ENCODE peak calls at places on chromosome 1, in four cellular contexts. C is transverse colon, I is amniotic stem cell, A is left cardiac atrium. X is an unnamed sample.

GRCh38 chr1:24830680-24831272 is 85.5 kb downstream of the CLIC4 start:
- DNase-seq in C (no peak), I (peak), A (no peak), X (peak)

GRCh38 chr1:69710484-69710883 is 142.8 kb downstream of the LRRC7 start:
- DNase-seq in I (no peak), C (no peak), A (no peak), X (no peak)

GRCh38 chr1:153921803-153922075 is 1.0 kb downstream of the GATAD2B start:
- DNase-seq in I (no peak), C (peak), A (no peak), X (no peak)

GRCh38 chr1:92709738-92710137 is 75.2 kb downstream of the EVI5 start:
- DNase-seq in A (no peak), I (no peak), C (no peak), X (no peak)

GRCh38 chr1:64155285-64155684 is 48.1 kb upstream of the UBE2U start:
- DNase-seq in C (no peak), A (no peak), I (no peak), X (no peak)

GRCh38 chr1:177589166-177589565 is 380.7 kb downstream of the SEC16B start:
- DNase-seq in A (no peak), I (no peak), C (no peak), X (peak)

GRCh38 chr1:84442256-84442655 is 36.8 kb upstream of the RPF1 start:
- DNase-seq in I (peak), C (no peak), A (no peak), X (no peak)

GRCh38 chr1:106681939-106682522 is 374.4 kb upstream of the PRMT6 start:
- DNase-seq in A (no peak), C (no peak), I (no peak), X (no peak)

GRCh38 chr1:193312432-193312831 is 126.0 kb upstream of the B3GALT2 start:
- DNase-seq in C (no peak), A (no peak), I (no peak), X (no peak)

GRCh38 chr1:63322944-63323865 is 838 bp downstream of the FOXD3 start:
- DNase-seq in A (peak), C (peak), I (no peak), X (peak)

GRCh38 chr1:101081496-101082282 is 56.1 kb upstream of the DPH5 start:
- DNase-seq in A (no peak), I (no peak), C (no peak), X (no peak)

GRCh38 chr1:213061263-213061662 is 10.2 kb downstream of the RPS6KC1 start:
- DNase-seq in I (no peak), C (no peak), A (no peak), X (no peak)

GRCh38 chr1:116731439-116731838 is 22.8 kb upstream of the CD2 start:
- DNase-seq in A (no peak), I (no peak), C (no peak), X (no peak)

GRCh38 chr1:228009828-228010775 is 3.3 kb downstream of the WNT3A start:
- DNase-seq in C (no peak), I (no peak), A (no peak), X (no peak)

GRCh38 chr1:181655756-181656155 is 172.4 kb downstream of the CACNA1E start:
- DNase-seq in I (no peak), C (no peak), A (no peak), X (no peak)

GRCh38 chr1:41434306-41434705 is 50.2 kb downstream of the EDN2 start:
- DNase-seq in C (no peak), I (no peak), A (no peak), X (no peak)

GRCh38 chr1:15937146-15937545 is 38.8 kb downstream of the ZBTB17 start:
- DNase-seq in A (no peak), I (no peak), C (no peak), X (no peak)

GRCh38 chr1:52365091-52365745 is 787 bp downstream of the CC2D1B start:
- DNase-seq in I (peak), C (peak), A (peak), X (peak)

GRCh38 chr1:53070621-53071020 is 8.6 kb downstream of the PODN start:
- DNase-seq in A (peak), I (no peak), C (no peak), X (no peak)

GRCh38 chr1:76948846-76949245 is 81.6 kb downstream of the ST6GALNAC5 start:
- DNase-seq in I (no peak), C (no peak), A (no peak), X (no peak)

GRCh38 chr1:18351735-18352134 is 129.0 kb upstream of the KLHDC7A start:
- DNase-seq in A (no peak), I (no peak), C (no peak), X (no peak)

GRCh38 chr1:81799939-81800740 is 594 bp upstream of the ADGRL2 start:
- DNase-seq in A (peak), C (peak), I (peak), X (no peak)

GRCh38 chr1:224245188-224245587 is 62.1 kb downstream of the DEGS1 start:
- DNase-seq in C (peak), A (peak), I (no peak), X (peak)

GRCh38 chr1:243890576-243890975 is 40.5 kb upstream of the AKT3 start:
- DNase-seq in A (no peak), I (no peak), C (no peak), X (no peak)

GRCh38 chr1:86933562-86934377 is 19.3 kb downstream of the HS2ST1 start:
- DNase-seq in C (no peak), I (no peak), A (no peak), X (no peak)

GRCh38 chr1:7975212-7975865 is 13.8 kb downstream of the PARK7 start:
- DNase-seq in C (peak), I (no peak), A (peak), X (peak)

GRCh38 chr1:54301494-54301893 is 101.5 kb downstream of the MRPL37 start:
- DNase-seq in C (no peak), A (no peak), I (no peak), X (peak)

GRCh38 chr1:118905206-118905605 is 82.9 kb downstream of the TBX15 start:
- DNase-seq in I (no peak), C (no peak), A (peak), X (no peak)

GRCh38 chr1:230423936-230424335 is 2.2 kb downstream of the PGBD5 start:
- DNase-seq in A (no peak), C (no peak), I (no peak), X (no peak)

X was measured in NCI-H2029 treated with DMSO at 0.1 percent for 48 hours.